ENCODE peak calls at places on chromosome 11, in five cellular contexts. E, F, N, C and O are unnamed samples.

GRCh38 chr11:109667719-109668118 is 245.7 kb downstream of the C11orf87 start:
- DNase-seq in E (no peak), F (no peak), N (no peak), C (no peak), O (no peak)

GRCh38 chr11:72962084-72962483 is 147.9 kb downstream of the ATG16L2 start:
- DNase-seq in C (peak), F (no peak), N (no peak), E (no peak), O (no peak)

GRCh38 chr11:69442807-69443137 is 38.7 kb upstream of the LINC01488 start:
- DNase-seq in N (no peak), C (no peak), F (no peak), E (no peak), O (no peak)

GRCh38 chr11:69300124-69301032 is 6.4 kb downstream of the MYEOV start:
- DNase-seq in E (no peak), N (no peak), F (no peak), C (no peak), O (peak)

GRCh38 chr11:86152006-86152862 is 83.3 kb upstream of the PICALM start:
- DNase-seq in C (no peak), N (no peak), E (no peak), F (no peak), O (no peak)

GRCh38 chr11:12220305-12220704 is 109.9 kb downstream of the MICAL2 start:
- DNase-seq in F (no peak), E (peak), N (no peak), C (no peak), O (no peak)

GRCh38 chr11:128926000-128926399 is 16.7 kb downstream of the TP53AIP1 start:
- DNase-seq in C (no peak), N (no peak), F (no peak), E (no peak), O (no peak)

GRCh38 chr11:123630126-123630531 is 24.3 kb downstream of the SCN3B start:
- DNase-seq in F (no peak), C (no peak), N (no peak), E (no peak), O (no peak)

GRCh38 chr11:36702330-36703054 is 104.5 kb upstream of the RAG2 start:
- DNase-seq in F (peak), E (peak), N (peak), C (peak), O (no peak)